ENCODE peak calls at places on chromosomes 16 and 17, in five cellular contexts. One of them, this sample, is unnamed.

GRCh38 chr16:77273815-77274214 is 74.6 kb downstream of the SYCE1L start:
- DNase-seq in ascending aorta: no peak
- DNase-seq in stimulated activated effector memory CD8-positive, alpha-beta T cell treated with anti-CD3 and anti-CD28 coated beads, Interleukin-12 subunit alpha, Interleukin-12 subunit beta, amount 100 ng/mL, for 72 hours: no peak
- DNase-seq in mucosa of gallbladder: no peak
- DNase-seq in suprapubic skin: no peak
- DNase-seq in this sample: no peak

GRCh38 chr17:39791296-39791992 is 53.7 kb downstream of the GRB7 start:
- DNase-seq in ascending aorta: no peak
- DNase-seq in stimulated activated effector memory CD8-positive, alpha-beta T cell treated with anti-CD3 and anti-CD28 coated beads, Interleukin-12 subunit alpha, Interleukin-12 subunit beta, amount 100 ng/mL, for 72 hours: peak
- DNase-seq in mucosa of gallbladder: no peak
- DNase-seq in suprapubic skin: no peak
- DNase-seq in this sample: peak

GRCh38 chr17:21467196-21467595 is 91.0 kb downstream of the KCNJ12 start:
- DNase-seq in ascending aorta: no peak
- DNase-seq in stimulated activated effector memory CD8-positive, alpha-beta T cell treated with anti-CD3 and anti-CD28 coated beads, Interleukin-12 subunit alpha, Interleukin-12 subunit beta, amount 100 ng/mL, for 72 hours: no peak
- DNase-seq in mucosa of gallbladder: no peak
- DNase-seq in suprapubic skin: peak
- DNase-seq in this sample: no peak

GRCh38 chr17:56112086-56112485 is 41.2 kb upstream of the ANKFN1 start:
- DNase-seq in ascending aorta: no peak
- DNase-seq in stimulated activated effector memory CD8-positive, alpha-beta T cell treated with anti-CD3 and anti-CD28 coated beads, Interleukin-12 subunit alpha, Interleukin-12 subunit beta, amount 100 ng/mL, for 72 hours: no peak
- DNase-seq in mucosa of gallbladder: no peak
- DNase-seq in suprapubic skin: no peak
- DNase-seq in this sample: no peak

GRCh38 chr16:595942-596735 is 6.3 kb downstream of the RAB40C start:
- DNase-seq in ascending aorta: no peak
- DNase-seq in stimulated activated effector memory CD8-positive, alpha-beta T cell treated with anti-CD3 and anti-CD28 coated beads, Interleukin-12 subunit alpha, Interleukin-12 subunit beta, amount 100 ng/mL, for 72 hours: no peak
- DNase-seq in mucosa of gallbladder: peak
- DNase-seq in suprapubic skin: no peak
- DNase-seq in this sample: no peak

GRCh38 chr17:73346763-73347162 is 35.0 kb upstream of the CDC42EP4 start:
- DNase-seq in ascending aorta: no peak
- DNase-seq in stimulated activated effector memory CD8-positive, alpha-beta T cell treated with anti-CD3 and anti-CD28 coated beads, Interleukin-12 subunit alpha, Interleukin-12 subunit beta, amount 100 ng/mL, for 72 hours: no peak
- DNase-seq in mucosa of gallbladder: no peak
- DNase-seq in suprapubic skin: peak
- DNase-seq in this sample: no peak

GRCh38 chr16:1435921-1436697 is 5.2 kb downstream of the PERCC1 start:
- DNase-seq in ascending aorta: no peak
- DNase-seq in stimulated activated effector memory CD8-positive, alpha-beta T cell treated with anti-CD3 and anti-CD28 coated beads, Interleukin-12 subunit alpha, Interleukin-12 subunit beta, amount 100 ng/mL, for 72 hours: no peak
- DNase-seq in mucosa of gallbladder: no peak
- DNase-seq in suprapubic skin: no peak
- DNase-seq in this sample: no peak

GRCh38 chr17:79476074-79476473 is 134.8 kb downstream of the RBFOX3 start:
- DNase-seq in ascending aorta: no peak
- DNase-seq in stimulated activated effector memory CD8-positive, alpha-beta T cell treated with anti-CD3 and anti-CD28 coated beads, Interleukin-12 subunit alpha, Interleukin-12 subunit beta, amount 100 ng/mL, for 72 hours: no peak
- DNase-seq in mucosa of gallbladder: no peak
- DNase-seq in suprapubic skin: no peak
- DNase-seq in this sample: no peak

GRCh38 chr16:79651363-79651762 is 50.8 kb upstream of the MAF start:
- DNase-seq in ascending aorta: peak
- DNase-seq in stimulated activated effector memory CD8-positive, alpha-beta T cell treated with anti-CD3 and anti-CD28 coated beads, Interleukin-12 subunit alpha, Interleukin-12 subunit beta, amount 100 ng/mL, for 72 hours: no peak
- DNase-seq in mucosa of gallbladder: peak
- DNase-seq in suprapubic skin: no peak
- DNase-seq in this sample: no peak

GRCh38 chr17:39547713-39548478 is 59.8 kb downstream of the NEUROD2 start:
- DNase-seq in ascending aorta: peak
- DNase-seq in stimulated activated effector memory CD8-positive, alpha-beta T cell treated with anti-CD3 and anti-CD28 coated beads, Interleukin-12 subunit alpha, Interleukin-12 subunit beta, amount 100 ng/mL, for 72 hours: peak
- DNase-seq in mucosa of gallbladder: peak
- DNase-seq in suprapubic skin: no peak
- DNase-seq in this sample: peak

GRCh38 chr17:81713556-81714411 is 1.7 kb downstream of the SLC25A10 start:
- DNase-seq in ascending aorta: no peak
- DNase-seq in stimulated activated effector memory CD8-positive, alpha-beta T cell treated with anti-CD3 and anti-CD28 coated beads, Interleukin-12 subunit alpha, Interleukin-12 subunit beta, amount 100 ng/mL, for 72 hours: no peak
- DNase-seq in mucosa of gallbladder: no peak
- DNase-seq in suprapubic skin: no peak
- DNase-seq in this sample: no peak

GRCh38 chr17:40319651-40320550 is 10.9 kb downstream of the RARA start:
- DNase-seq in ascending aorta: peak
- DNase-seq in stimulated activated effector memory CD8-positive, alpha-beta T cell treated with anti-CD3 and anti-CD28 coated beads, Interleukin-12 subunit alpha, Interleukin-12 subunit beta, amount 100 ng/mL, for 72 hours: peak
- DNase-seq in mucosa of gallbladder: no peak
- DNase-seq in suprapubic skin: peak
- DNase-seq in this sample: peak

GRCh38 chr16:85221810-85222150 is 109.5 kb upstream of the CIBAR2 start:
- DNase-seq in ascending aorta: no peak
- DNase-seq in stimulated activated effector memory CD8-positive, alpha-beta T cell treated with anti-CD3 and anti-CD28 coated beads, Interleukin-12 subunit alpha, Interleukin-12 subunit beta, amount 100 ng/mL, for 72 hours: no peak
- DNase-seq in mucosa of gallbladder: no peak
- DNase-seq in suprapubic skin: no peak
- DNase-seq in this sample: no peak

GRCh38 chr17:16255481-16255901 is 38.5 kb downstream of the PIGL start:
- DNase-seq in ascending aorta: peak
- DNase-seq in stimulated activated effector memory CD8-positive, alpha-beta T cell treated with anti-CD3 and anti-CD28 coated beads, Interleukin-12 subunit alpha, Interleukin-12 subunit beta, amount 100 ng/mL, for 72 hours: no peak
- DNase-seq in mucosa of gallbladder: peak
- DNase-seq in suprapubic skin: no peak
- DNase-seq in this sample: no peak

GRCh38 chr17:41599680-41600079 is 12.9 kb downstream of the KRT16 start:
- DNase-seq in ascending aorta: no peak
- DNase-seq in stimulated activated effector memory CD8-positive, alpha-beta T cell treated with anti-CD3 and anti-CD28 coated beads, Interleukin-12 subunit alpha, Interleukin-12 subunit beta, amount 100 ng/mL, for 72 hours: no peak
- DNase-seq in mucosa of gallbladder: no peak
- DNase-seq in suprapubic skin: no peak
- DNase-seq in this sample: no peak

GRCh38 chr16:88650749-88651275 is at the start of gene CYBA:
- DNase-seq in ascending aorta: peak
- DNase-seq in stimulated activated effector memory CD8-positive, alpha-beta T cell treated with anti-CD3 and anti-CD28 coated beads, Interleukin-12 subunit alpha, Interleukin-12 subunit beta, amount 100 ng/mL, for 72 hours: no peak
- DNase-seq in mucosa of gallbladder: peak
- DNase-seq in suprapubic skin: no peak
- DNase-seq in this sample: peak

GRCh38 chr16:63776034-63776433 is 1345.8 kb downstream of the CDH11 start:
- DNase-seq in ascending aorta: no peak
- DNase-seq in stimulated activated effector memory CD8-positive, alpha-beta T cell treated with anti-CD3 and anti-CD28 coated beads, Interleukin-12 subunit alpha, Interleukin-12 subunit beta, amount 100 ng/mL, for 72 hours: no peak
- DNase-seq in mucosa of gallbladder: no peak
- DNase-seq in suprapubic skin: no peak
- DNase-seq in this sample: no peak

GRCh38 chr16:86874141-86874540 is 295.8 kb downstream of the FOXL1 start:
- DNase-seq in ascending aorta: no peak
- DNase-seq in stimulated activated effector memory CD8-positive, alpha-beta T cell treated with anti-CD3 and anti-CD28 coated beads, Interleukin-12 subunit alpha, Interleukin-12 subunit beta, amount 100 ng/mL, for 72 hours: peak
- DNase-seq in mucosa of gallbladder: no peak
- DNase-seq in suprapubic skin: no peak
- DNase-seq in this sample: peak

GRCh38 chr17:6823011-6823442 is 8.5 kb downstream of the TEKT1 start:
- DNase-seq in ascending aorta: no peak
- DNase-seq in stimulated activated effector memory CD8-positive, alpha-beta T cell treated with anti-CD3 and anti-CD28 coated beads, Interleukin-12 subunit alpha, Interleukin-12 subunit beta, amount 100 ng/mL, for 72 hours: no peak
- DNase-seq in mucosa of gallbladder: no peak
- DNase-seq in suprapubic skin: no peak
- DNase-seq in this sample: no peak

GRCh38 chr17:82149401-82150099 is 51.5 kb upstream of the FASN start:
- DNase-seq in ascending aorta: no peak
- DNase-seq in stimulated activated effector memory CD8-positive, alpha-beta T cell treated with anti-CD3 and anti-CD28 coated beads, Interleukin-12 subunit alpha, Interleukin-12 subunit beta, amount 100 ng/mL, for 72 hours: no peak
- DNase-seq in mucosa of gallbladder: no peak
- DNase-seq in suprapubic skin: no peak
- DNase-seq in this sample: no peak

GRCh38 chr17:70855401-70856054 is 686.2 kb downstream of the KCNJ2 start:
- DNase-seq in ascending aorta: no peak
- DNase-seq in stimulated activated effector memory CD8-positive, alpha-beta T cell treated with anti-CD3 and anti-CD28 coated beads, Interleukin-12 subunit alpha, Interleukin-12 subunit beta, amount 100 ng/mL, for 72 hours: no peak
- DNase-seq in mucosa of gallbladder: peak
- DNase-seq in suprapubic skin: no peak
- DNase-seq in this sample: no peak

GRCh38 chr16:68991075-68991474 is 114.4 kb upstream of the HAS3 start:
- DNase-seq in ascending aorta: no peak
- DNase-seq in stimulated activated effector memory CD8-positive, alpha-beta T cell treated with anti-CD3 and anti-CD28 coated beads, Interleukin-12 subunit alpha, Interleukin-12 subunit beta, amount 100 ng/mL, for 72 hours: no peak
- DNase-seq in mucosa of gallbladder: no peak
- DNase-seq in suprapubic skin: no peak
- DNase-seq in this sample: no peak

GRCh38 chr16:455453-455852 is 30.0 kb downstream of the RAB11FIP3 start:
- DNase-seq in ascending aorta: no peak
- DNase-seq in stimulated activated effector memory CD8-positive, alpha-beta T cell treated with anti-CD3 and anti-CD28 coated beads, Interleukin-12 subunit alpha, Interleukin-12 subunit beta, amount 100 ng/mL, for 72 hours: no peak
- DNase-seq in mucosa of gallbladder: no peak
- DNase-seq in suprapubic skin: no peak
- DNase-seq in this sample: no peak

GRCh38 chr17:20315821-20316220 is 151.5 kb downstream of the LGALS9B start:
- DNase-seq in ascending aorta: no peak
- DNase-seq in stimulated activated effector memory CD8-positive, alpha-beta T cell treated with anti-CD3 and anti-CD28 coated beads, Interleukin-12 subunit alpha, Interleukin-12 subunit beta, amount 100 ng/mL, for 72 hours: no peak
- DNase-seq in mucosa of gallbladder: no peak
- DNase-seq in suprapubic skin: no peak
- DNase-seq in this sample: no peak

GRCh38 chr16:86038923-86039310 is 140.0 kb downstream of the IRF8 start:
- DNase-seq in ascending aorta: no peak
- DNase-seq in stimulated activated effector memory CD8-positive, alpha-beta T cell treated with anti-CD3 and anti-CD28 coated beads, Interleukin-12 subunit alpha, Interleukin-12 subunit beta, amount 100 ng/mL, for 72 hours: no peak
- DNase-seq in mucosa of gallbladder: no peak
- DNase-seq in suprapubic skin: no peak
- DNase-seq in this sample: peak

GRCh38 chr16:49828545-49829267 is 27.2 kb downstream of the ZNF423 start:
- DNase-seq in ascending aorta: no peak
- DNase-seq in stimulated activated effector memory CD8-positive, alpha-beta T cell treated with anti-CD3 and anti-CD28 coated beads, Interleukin-12 subunit alpha, Interleukin-12 subunit beta, amount 100 ng/mL, for 72 hours: no peak
- DNase-seq in mucosa of gallbladder: no peak
- DNase-seq in suprapubic skin: no peak
- DNase-seq in this sample: no peak

GRCh38 chr17:36855459-36855858 is 81.8 kb upstream of the LHX1 start:
- DNase-seq in ascending aorta: no peak
- DNase-seq in stimulated activated effector memory CD8-positive, alpha-beta T cell treated with anti-CD3 and anti-CD28 coated beads, Interleukin-12 subunit alpha, Interleukin-12 subunit beta, amount 100 ng/mL, for 72 hours: no peak
- DNase-seq in mucosa of gallbladder: no peak
- DNase-seq in suprapubic skin: no peak
- DNase-seq in this sample: no peak

GRCh38 chr16:31699601-31700000 is 171.9 kb downstream of the AHSP start:
- DNase-seq in ascending aorta: no peak
- DNase-seq in stimulated activated effector memory CD8-positive, alpha-beta T cell treated with anti-CD3 and anti-CD28 coated beads, Interleukin-12 subunit alpha, Interleukin-12 subunit beta, amount 100 ng/mL, for 72 hours: peak
- DNase-seq in mucosa of gallbladder: no peak
- DNase-seq in suprapubic skin: no peak
- DNase-seq in this sample: no peak

GRCh38 chr17:72863511-72864175 is 228.8 kb downstream of the SLC39A11 start:
- DNase-seq in ascending aorta: no peak
- DNase-seq in stimulated activated effector memory CD8-positive, alpha-beta T cell treated with anti-CD3 and anti-CD28 coated beads, Interleukin-12 subunit alpha, Interleukin-12 subunit beta, amount 100 ng/mL, for 72 hours: peak
- DNase-seq in mucosa of gallbladder: no peak
- DNase-seq in suprapubic skin: no peak
- DNase-seq in this sample: no peak

GRCh38 chr17:37458805-37459204 is 30.9 kb upstream of the DUSP14 start:
- DNase-seq in ascending aorta: no peak
- DNase-seq in stimulated activated effector memory CD8-positive, alpha-beta T cell treated with anti-CD3 and anti-CD28 coated beads, Interleukin-12 subunit alpha, Interleukin-12 subunit beta, amount 100 ng/mL, for 72 hours: no peak
- DNase-seq in mucosa of gallbladder: no peak
- DNase-seq in suprapubic skin: no peak
- DNase-seq in this sample: no peak

GRCh38 chr17:29844339-29845048 is 85.5 kb downstream of the SSH2 start:
- DNase-seq in ascending aorta: no peak
- DNase-seq in stimulated activated effector memory CD8-positive, alpha-beta T cell treated with anti-CD3 and anti-CD28 coated beads, Interleukin-12 subunit alpha, Interleukin-12 subunit beta, amount 100 ng/mL, for 72 hours: no peak
- DNase-seq in mucosa of gallbladder: no peak
- DNase-seq in suprapubic skin: no peak
- DNase-seq in this sample: no peak

GRCh38 chr17:70478883-70479282 is 309.6 kb downstream of the KCNJ2 start:
- DNase-seq in ascending aorta: no peak
- DNase-seq in stimulated activated effector memory CD8-positive, alpha-beta T cell treated with anti-CD3 and anti-CD28 coated beads, Interleukin-12 subunit alpha, Interleukin-12 subunit beta, amount 100 ng/mL, for 72 hours: no peak
- DNase-seq in mucosa of gallbladder: no peak
- DNase-seq in suprapubic skin: no peak
- DNase-seq in this sample: no peak

GRCh38 chr17:71703701-71704100 is 417.1 kb upstream of the SOX9 start:
- DNase-seq in ascending aorta: no peak
- DNase-seq in stimulated activated effector memory CD8-positive, alpha-beta T cell treated with anti-CD3 and anti-CD28 coated beads, Interleukin-12 subunit alpha, Interleukin-12 subunit beta, amount 100 ng/mL, for 72 hours: no peak
- DNase-seq in mucosa of gallbladder: no peak
- DNase-seq in suprapubic skin: no peak
- DNase-seq in this sample: no peak

This sample was measured in activated CD4-positive, alpha-beta memory T cell treated with anti-CD3 and anti-CD28 coated beads, Interleukin-2, amount 10 ng/mL, durations not matched to agents 7 days and 5 days.